ENCODE peak calls at places on chromosomes 5 and 9, in five cellular contexts. G is Right ventricle myocardium superior, X is GM23248, W is T-cell, A is iPS DF 6.9. R is an unnamed sample.

GRCh38 chr9:99749641-99750040 is 72.0 kb upstream of the NR4A3 start:
- DNase-seq in G (no peak), X (no peak), W (no peak), A (no peak), R (no peak)

GRCh38 chr5:64144429-64145215 is 21.0 kb upstream of the RNF180 start:
- DNase-seq in G (no peak), X (peak; percentile 82), W (no peak), A (no peak), R (no peak)

GRCh38 chr5:31934156-31934555 is 240.0 kb downstream of the GOLPH3 start:
- DNase-seq in G (no peak), X (no peak), W (no peak), A (no peak), R (no peak)

GRCh38 chr9:33273972-33274328 is 9.1 kb downstream of the CHMP5 start:
- DNase-seq in G (no peak), X (peak; percentile 23), W (no peak), A (no peak), R (no peak)

GRCh38 chr9:6931913-6932312 is 174.1 kb downstream of the KDM4C start:
- DNase-seq in G (no peak), X (peak; percentile 83), W (no peak), A (no peak), R (no peak)

GRCh38 chr5:57482671-57483106 is at the start of gene ACTBL2:
- DNase-seq in G (no peak), X (peak; percentile 79), W (no peak), A (no peak), R (no peak)

GRCh38 chr9:110427497-110428104 is 89.9 kb upstream of the TXNDC8 start:
- DNase-seq in G (peak; percentile 56), X (peak; percentile 47), W (no peak), A (peak; percentile 31), R (peak; percentile 16)

GRCh38 chr9:113625456-113625855 is 161.9 kb downstream of the RGS3 start:
- DNase-seq in G (no peak), X (no peak), W (no peak), A (no peak), R (no peak)

GRCh38 chr5:151751091-151751490 is 7.3 kb downstream of the ATOX1 start:
- DNase-seq in G (no peak), X (peak; percentile 80), W (no peak), A (no peak), R (no peak)

R was measured in left ventricle myocardium inferior.